ENCODE peak calls at places on chromosomes 6 and 20, in five cellular contexts. S is LoVo; L is GM23248; R is stimulated activated CD8-positive, alpha-beta memory T cell treated with anti-CD3 and anti-CD28 coated beads, Interleukin-12 subunit alpha, Interleukin-12 subunit beta, amount 100 ng/mL, for 4 hours; U is CD4-positive, alpha-beta T cell. G is an unnamed sample.

GRCh38 chr6:62236784-62237183 is 49.2 kb downstream of the KHDRBS2 start:
- DNase-seq in S (no peak), R (no peak), U (no peak), L (no peak), G (no peak)

GRCh38 chr20:2757001-2757400 is 43.4 kb downstream of the CPXM1 start:
- DNase-seq in S (no peak), R (no peak), U (no peak), L (no peak), G (no peak)

GRCh38 chr20:61700595-61701140 is 365.0 kb downstream of the TAF4 start:
- DNase-seq in R (no peak), U (no peak), S (no peak), L (no peak), G (no peak)

GRCh38 chr6:169960531-169960890 is 209.1 kb downstream of the ERMARD start:
- DNase-seq in U (no peak), R (no peak), L (no peak), S (no peak), G (no peak)

GRCh38 chr20:17427646-17428045 is 103.5 kb downstream of the BFSP1 start:
- DNase-seq in L (no peak), S (no peak), U (no peak), R (no peak), G (no peak)

GRCh38 chr20:50540620-50541605 is 30.7 kb downstream of the PTPN1 start:
- DNase-seq in L (peak), S (peak), U (no peak), R (no peak), G (peak)

GRCh38 chr6:128511518-128511917 is 8.9 kb downstream of the PTPRK start:
- DNase-seq in L (peak), S (peak), R (no peak), U (no peak), G (peak)

GRCh38 chr20:48697845-48698491 is 129.8 kb downstream of the PREX1 start:
- DNase-seq in L (peak), S (peak), U (no peak), R (no peak), G (peak)

GRCh38 chr6:110513001-110513400 is 36.6 kb upstream of the SLC22A16 start:
- DNase-seq in S (no peak), U (no peak), L (no peak), R (no peak), G (no peak)

GRCh38 chr6:11909696-11910132 is 102.4 kb upstream of the HIVEP1 start:
- DNase-seq in L (peak), S (no peak), U (no peak), R (no peak), G (peak)

G was measured in RPMI7951.